ENCODE peak calls at places on chromosomes 3 and 15, in four cellular contexts. V is breast epithelium; A is HL-60; L is activated CD4-positive, alpha-beta T cell treated with anti-CD3 and anti-CD28 coated beads, Interleukin-2, amount 10 ng/mL, durations not matched to agents 7 days and 5 days. C is an unnamed sample.

GRCh38 chr15:74839526-74840395 is 3.2 kb downstream of the ULK3 start:
- DNase-seq in V (no peak), A (no peak), L (no peak), C (no peak)

GRCh38 chr3:29852767-29853166 is 571.9 kb downstream of the RBMS3 start:
- DNase-seq in V (no peak), A (no peak), L (no peak), C (no peak)

GRCh38 chr3:188387921-188388320 is 234.0 kb downstream of the LPP start:
- DNase-seq in V (no peak), A (no peak), L (no peak), C (no peak)

GRCh38 chr3:49173792-49174170 is 2.4 kb downstream of the KLHDC8B start:
- DNase-seq in V (no peak), A (no peak), L (no peak), C (no peak)

GRCh38 chr3:58336135-58336882 is 3.6 kb downstream of the PXK start:
- DNase-seq in V (no peak), A (no peak), L (no peak), C (no peak)

GRCh38 chr15:75051161-75051560 is 27.8 kb downstream of the PPCDC start:
- DNase-seq in V (no peak), A (no peak), L (no peak), C (no peak)

GRCh38 chr15:52677593-52677992 is 1.6 kb downstream of the ATOSA start:
- DNase-seq in V (no peak), A (no peak), L (no peak), C (peak; percentile 65)

GRCh38 chr3:56042326-56042951 is 425.8 kb downstream of the ERC2 start:
- DNase-seq in V (no peak), A (no peak), L (no peak), C (peak; percentile 21)

GRCh38 chr3:58237940-58238681 is 519 bp downstream of the ABHD6 start:
- DNase-seq in V (no peak), A (peak; percentile 74), L (peak; percentile 64), C (peak; percentile 60)

GRCh38 chr3:129119365-129120100 is 2.1 kb downstream of the RAB43 start:
- DNase-seq in V (peak; percentile 22), A (peak; percentile 32), L (peak; percentile 40), C (peak; percentile 61)

GRCh38 chr15:86776120-86776519 is 696.4 kb downstream of the AGBL1 start:
- DNase-seq in V (no peak), A (no peak), L (no peak), C (no peak)

GRCh38 chr15:92451225-92451825 is 57.6 kb downstream of the ST8SIA2 start:
- DNase-seq in V (no peak), A (no peak), L (no peak), C (no peak)

GRCh38 chr3:46361408-46362283 is 7.7 kb downstream of the CCR2 start:
- DNase-seq in V (no peak), A (peak; percentile 90), L (no peak), C (no peak)

GRCh38 chr15:80915462-80915861 is 74.2 kb downstream of the MESD start:
- DNase-seq in V (no peak), A (no peak), L (no peak), C (no peak)

GRCh38 chr3:193830791-193831191 is 237.8 kb downstream of the OPA1 start:
- DNase-seq in V (peak; percentile 94), A (no peak), L (no peak), C (no peak)

GRCh38 chr15:78075490-78076230 is 1.9 kb downstream of the TBC1D2B start:
- DNase-seq in V (peak; percentile 48), A (no peak), L (no peak), C (no peak)

GRCh38 chr3:148131990-148132638 is 565.6 kb upstream of the AGTR1 start:
- DNase-seq in V (no peak), A (no peak), L (no peak), C (no peak)

GRCh38 chr3:78972617-78973301 is 795.0 kb downstream of the ROBO1 start:
- DNase-seq in V (no peak), A (no peak), L (no peak), C (no peak)

GRCh38 chr3:170726976-170727661 is 141.2 kb upstream of the SLC7A14 start:
- DNase-seq in V (no peak), A (no peak), L (no peak), C (no peak)

GRCh38 chr3:157104928-157105652 is 54.9 kb downstream of the CCNL1 start:
- DNase-seq in V (no peak), A (no peak), L (no peak), C (peak; percentile 93)

GRCh38 chr15:39788108-39788507 is 5.5 kb upstream of the FSIP1 start:
- DNase-seq in V (no peak), A (no peak), L (no peak), C (no peak)

GRCh38 chr3:173617490-173617889 is 219.9 kb downstream of the NLGN1 start:
- DNase-seq in V (no peak), A (no peak), L (no peak), C (no peak)

GRCh38 chr3:187292631-187293513 is 1.3 kb upstream of the MASP1 start:
- DNase-seq in V (no peak), A (no peak), L (no peak), C (no peak)

GRCh38 chr3:157347577-157348303 is 88.9 kb upstream of the PTX3 start:
- DNase-seq in V (no peak), A (no peak), L (no peak), C (no peak)

GRCh38 chr3:184740509-184741258 is 28.8 kb upstream of the MAGEF1 start:
- DNase-seq in V (peak; percentile 62), A (peak; percentile 12), L (no peak), C (no peak)

GRCh38 chr3:175238848-175239247 is 379.7 kb downstream of the NAALADL2 start:
- DNase-seq in V (no peak), A (no peak), L (no peak), C (no peak)

GRCh38 chr3:175526609-175527280 is 667.6 kb downstream of the NAALADL2 start:
- DNase-seq in V (no peak), A (no peak), L (no peak), C (no peak)

GRCh38 chr3:174403831-174404230 is 455.3 kb upstream of the NAALADL2 start:
- DNase-seq in V (no peak), A (no peak), L (no peak), C (no peak)

GRCh38 chr15:39787479-39787878 is 4.8 kb upstream of the FSIP1 start:
- DNase-seq in V (no peak), A (no peak), L (no peak), C (no peak)